ENCODE peak calls at places on chromosomes 12 and 14, in eight cellular contexts. A, Z, J, D, K, P, F and V are unnamed samples. For H3K36me3, the result is how much of the 10 kb centered on the place peaks cover.

GRCh38 chr14:55361190-55361589 is 50.4 kb downstream of the ATG14 start:
- DNase-seq in A (no peak), Z (no peak), J (no peak), D (no peak), K (no peak), P (no peak), F (no peak), V (no peak)

GRCh38 chr14:77222546-77223225 is 41.1 kb downstream of the TMEM63C start:
- DNase-seq in A (peak), Z (no peak), J (no peak), D (no peak), K (no peak), P (no peak), F (no peak), V (no peak)

GRCh38 chr12:39173689-39174088 is 268.3 kb upstream of the CPNE8 start:
- DNase-seq in A (no peak), Z (no peak), J (no peak), D (no peak), K (no peak), P (no peak), F (no peak), V (peak)

GRCh38 chr12:70648831-70649230 is 11.6 kb upstream of the PTPRB start:
- DNase-seq in A (no peak), Z (no peak), J (no peak), D (no peak), K (no peak), P (no peak), F (no peak), V (no peak)

GRCh38 chr14:32244404-32244803 is 41.3 kb upstream of the RNU6-8 start:
- DNase-seq in A (no peak), Z (no peak), J (no peak), D (no peak), K (no peak), P (no peak), F (no peak), V (no peak)

GRCh38 chr14:83071888-83072501 is 1538.3 kb upstream of the SEL1L start:
- DNase-seq in A (no peak), Z (no peak), J (no peak), D (no peak), K (peak), P (no peak), F (no peak), V (peak)

GRCh38 chr12:65535951-65536350 is 257.5 kb downstream of the MSRB3 start:
- DNase-seq in A (no peak), Z (no peak), J (no peak), D (no peak), K (no peak), P (no peak), F (no peak), V (no peak)

GRCh38 chr14:67418368-67419174 is 6.6 kb upstream of the PLEK2 start:
- DNase-seq in A (no peak), Z (peak), J (no peak), D (no peak), K (no peak), P (no peak), F (peak), V (no peak)

GRCh38 chr12:1424674-1425395 is 169.5 kb downstream of the FBXL14 start:
- DNase-seq in A (no peak), Z (no peak), J (no peak), D (no peak), K (no peak), P (no peak), F (no peak), V (no peak)

GRCh38 chr12:132638541-132639408 is 20.2 kb downstream of the P2RX2 start:
- DNase-seq in A (peak), Z (no peak), J (peak), D (no peak), K (peak), P (no peak), F (no peak), V (no peak)

GRCh38 chr14:31982642-31983041 is 94.5 kb upstream of the ARHGAP5 start:
- DNase-seq in A (no peak), Z (no peak), J (no peak), D (no peak), K (no peak), P (no peak), F (no peak), V (no peak)

GRCh38 chr12:121128908-121129704 is 3.6 kb upstream of the P2RX7 start:
- DNase-seq in A (peak), Z (peak), J (peak), D (peak), K (peak), P (peak), F (peak), V (peak)

GRCh38 chr12:10672231-10672868 is 1.5 kb downstream of the STYK1 start:
- DNase-seq in A (peak), Z (peak), J (no peak), D (no peak), K (no peak), P (no peak), F (no peak), V (no peak)

GRCh38 chr12:40099423-40099853 is 6.4 kb downstream of the SLC2A13 start:
- DNase-seq in A (no peak), Z (no peak), J (no peak), D (no peak), K (peak), P (no peak), F (no peak), V (no peak)

GRCh38 chr14:93960108-93960475 is 16.3 kb downstream of the ASB2 start:
- DNase-seq in A (no peak), Z (no peak), J (no peak), D (no peak), K (no peak), P (no peak), F (no peak), V (no peak)

GRCh38 chr12:105995986-105996385 is 142.8 kb downstream of the NUAK1 start:
- DNase-seq in A (no peak), Z (no peak), J (no peak), D (no peak), K (no peak), P (no peak), F (no peak), V (no peak)

GRCh38 chr14:100305446-100306255 is 593 bp downstream of the SLC25A29 start:
- DNase-seq in A (peak), Z (peak), J (no peak), D (peak), K (peak), P (peak), F (peak), V (peak)

GRCh38 chr14:27573018-27573417 is 975.2 kb upstream of the NOVA1 start:
- DNase-seq in A (no peak), Z (no peak), J (no peak), D (no peak), K (no peak), P (no peak), F (no peak), V (no peak)

GRCh38 chr12:2301531-2302461 is 249.0 kb downstream of the CACNA1C start:
- DNase-seq in A (peak), Z (no peak), J (no peak), D (peak), K (no peak), P (no peak), F (peak), V (no peak)

GRCh38 chr14:77822307-77822706 is 22.4 kb downstream of the ADCK1 start:
- DNase-seq in A (no peak), Z (no peak), J (no peak), D (no peak), K (no peak), P (no peak), F (no peak), V (no peak)

GRCh38 chr12:20214286-20214685 is 154.1 kb upstream of the PDE3A start:
- DNase-seq in A (no peak), Z (no peak), J (no peak), D (no peak), K (no peak), P (no peak), F (no peak), V (no peak)

GRCh38 chr14:100590726-100591452 is 3.7 kb upstream of the BEGAIN start:
- DNase-seq in A (peak), Z (no peak), J (no peak), D (peak), K (no peak), P (peak), F (no peak), V (no peak)

GRCh38 chr12:81797100-81797499 is 38.0 kb upstream of the PPFIA2 start:
- DNase-seq in A (peak), Z (no peak), J (no peak), D (no peak), K (peak), P (no peak), F (no peak), V (no peak)

DNA sequence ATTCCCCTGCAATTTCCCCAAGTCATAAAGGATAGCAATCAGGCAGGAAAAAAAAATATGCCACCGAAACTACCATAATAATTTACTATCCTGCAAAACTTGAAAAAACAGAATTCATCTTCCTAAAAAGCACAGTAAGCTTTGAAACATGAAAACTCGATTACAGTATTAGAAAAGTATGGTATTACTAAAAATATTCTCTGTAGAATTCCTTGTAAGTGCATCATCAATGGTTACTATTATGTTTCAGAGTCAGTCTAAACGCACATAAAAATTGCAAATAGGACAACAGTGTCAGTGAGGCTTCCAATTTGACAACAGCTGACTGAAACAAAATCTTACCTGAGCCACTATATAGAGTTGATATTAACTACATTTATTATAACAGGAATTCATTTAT is 44.9 kb downstream of the FOXN3 start:
- DNase-seq in A (no peak), Z (no peak), J (no peak), D (no peak), K (no peak), P (no peak), F (no peak), V (no peak)
- TF ChIP-seq CTCF in A (no peak), Z (no peak), J (no peak), D (no peak), K (no peak), P (no peak), F (no peak), V (no peak)

GRCh38 chr12:109878247-109878625 is 2.1 kb downstream of the GLTP start:
- DNase-seq in A (no peak), Z (no peak), J (no peak), D (no peak), K (no peak), P (no peak), F (no peak), V (no peak)

GRCh38 chr12:109880049-109880931 is at the start of gene GLTP:
- DNase-seq in A (peak), Z (peak), J (peak), D (peak), K (peak), P (peak), F (peak), V (peak)

GRCh38 chr12:109879332-109880048 is 851 bp downstream of the GLTP start:
- DNase-seq in A (no peak), Z (no peak), J (no peak), D (no peak), K (no peak), P (no peak), F (no peak), V (no peak)

GRCh38 chr12:109877504-109878246 is 2.7 kb downstream of the GLTP start:
- DNase-seq in A (no peak), Z (no peak), J (no peak), D (no peak), K (no peak), P (no peak), F (no peak), V (no peak)

DNA sequence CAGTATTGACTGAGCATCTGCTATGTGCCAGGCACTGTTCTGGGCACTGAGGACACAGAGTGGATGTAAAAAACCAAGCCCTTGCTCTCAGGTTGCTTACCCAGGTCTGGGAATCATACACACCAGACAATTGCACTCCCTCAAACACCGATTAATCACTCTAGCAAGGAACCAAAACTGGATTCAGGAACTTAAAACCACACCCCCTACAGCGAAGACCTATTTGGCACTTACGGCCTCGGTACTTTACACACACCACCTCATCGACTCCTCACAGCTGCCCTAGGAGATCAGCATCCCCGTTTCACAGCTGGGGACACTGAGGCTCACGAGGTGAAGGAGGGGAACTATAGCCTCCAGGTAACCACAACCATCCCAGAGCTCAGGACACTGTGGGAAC is 1.6 kb downstream of the GLTP start:
- DNase-seq in A (no peak), Z (no peak), J (no peak), D (no peak), K (no peak), P (no peak), F (no peak), V (no peak)
- H3K4me3 ChIP-seq in A (peak), Z (peak), J (peak), D (peak), K (no peak), P (peak), F (no peak), V (peak)

DNA sequence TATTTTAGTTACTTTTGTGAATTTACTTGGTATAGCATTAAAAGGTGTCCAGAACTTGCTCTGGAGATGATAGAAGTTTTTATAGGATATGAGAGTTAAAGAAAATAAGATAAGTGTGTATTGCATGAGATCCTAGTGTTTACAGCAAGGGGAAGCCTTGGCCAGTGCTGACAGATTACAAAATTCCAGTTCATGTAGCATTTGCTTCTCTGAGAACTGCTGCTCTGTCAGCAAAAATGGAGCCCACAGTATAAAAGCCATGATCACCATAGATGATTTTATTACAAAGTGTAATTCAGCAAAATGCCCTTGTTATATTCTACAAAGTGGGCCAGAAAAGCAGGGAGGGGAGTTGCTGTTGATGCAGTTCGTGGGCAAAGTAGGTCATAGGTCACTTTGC is 40.0 kb upstream of the ATF1 start:
- DNase-seq in A (no peak), Z (no peak), J (no peak), D (no peak), K (no peak), P (no peak), F (no peak), V (no peak)
- H3K36me3 ChIP-seq in A (half or more), Z (half or more), J (under half), D (half or more), K (under half), P (half or more), F (half or more), V (under half)

DNA sequence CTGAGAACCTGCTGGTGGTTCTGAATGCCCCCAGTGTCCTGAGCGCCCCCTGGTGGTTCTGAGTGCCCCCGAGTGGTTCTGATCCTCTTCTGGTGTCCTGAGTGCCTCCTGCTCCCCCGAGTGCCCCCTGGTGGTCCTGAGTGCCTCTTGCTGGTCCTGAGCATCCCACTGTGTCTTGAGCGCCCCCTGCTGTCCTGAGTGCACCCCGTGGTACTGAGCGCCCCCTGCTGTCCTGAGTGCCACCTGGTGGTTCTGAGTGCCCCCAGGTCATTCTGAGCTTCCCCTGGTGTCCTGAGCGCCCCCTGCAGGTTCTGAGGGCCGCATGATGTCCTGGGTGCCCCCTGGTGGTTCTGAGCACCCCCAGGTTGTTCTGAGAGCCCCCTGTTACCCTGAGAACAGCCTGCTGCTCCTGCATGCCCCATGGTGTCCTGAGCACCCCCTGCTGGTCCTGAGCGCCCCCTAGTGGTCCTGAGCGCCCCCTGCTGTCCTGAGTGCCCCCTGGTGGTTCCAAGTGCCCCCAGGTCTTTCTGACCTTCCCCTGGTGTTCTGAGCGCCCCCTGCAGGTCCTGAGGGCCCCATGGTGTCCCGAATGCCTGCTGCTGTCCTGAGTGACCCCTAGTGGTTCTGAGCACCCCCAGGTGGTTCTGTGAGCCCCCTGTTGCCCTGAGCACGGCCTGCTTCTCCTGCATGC is 1165.4 kb downstream of the TMEM121 start:
- DNase-seq in A (peak), Z (peak), J (no peak), D (peak), K (peak), P (peak), F (no peak), V (peak)
- TF ChIP-seq CTCF in A (peak), Z (no peak), J (no peak), D (no peak), K (peak), P (peak), F (no peak), V (peak)

GRCh38 chr12:24084800-24085199 is 135.3 kb upstream of the SOX5 start:
- DNase-seq in A (no peak), Z (no peak), J (no peak), D (no peak), K (no peak), P (no peak), F (no peak), V (no peak)
- H3K4me3 ChIP-seq in A (no peak), Z (no peak), J (no peak), D (no peak), K (no peak), P (no peak), F (no peak), V (no peak)

GRCh38 chr12:6534158-6534913 is at the start of gene GAPDH:
- DNase-seq in A (peak), Z (peak), J (peak), D (peak), K (peak), P (peak), F (peak), V (peak)
- H3K36me3 ChIP-seq in A (half or more), Z (half or more), J (under half), D (half or more), K (under half), P (half or more), F (half or more), V (under half)

DNA sequence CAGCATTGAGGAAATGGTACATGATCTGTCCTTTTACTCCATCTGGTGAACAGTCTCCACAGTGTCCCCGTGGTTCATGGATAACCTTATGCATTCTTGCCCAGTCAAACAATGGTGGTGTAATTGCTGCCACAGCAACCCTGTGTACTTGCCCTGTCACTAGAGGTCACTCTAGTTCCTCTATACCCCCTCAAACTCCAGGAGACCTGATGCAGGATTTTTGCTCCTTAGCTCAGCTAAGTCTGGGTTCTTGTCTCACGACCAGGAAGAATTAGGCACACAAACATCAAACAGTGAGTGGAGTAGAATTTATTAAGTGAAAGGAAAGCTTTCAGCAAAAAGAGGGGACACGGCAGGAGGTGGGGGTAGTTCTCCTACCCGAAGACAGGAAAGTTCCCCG is 24.7 kb upstream of the EEA1 start:
- DNase-seq in A (no peak), Z (no peak), J (no peak), D (no peak), K (no peak), P (no peak), F (no peak), V (no peak)
- TF ChIP-seq CTCF in A (peak), Z (no peak), J (no peak), D (no peak), K (no peak), P (no peak), F (no peak), V (no peak)

GRCh38 chr14:105059035-105059916 is 6.0 kb downstream of the GPR132 start:
- DNase-seq in A (peak), Z (no peak), J (no peak), D (peak), K (peak), P (peak), F (no peak), V (no peak)
- H3K4me3 ChIP-seq in A (no peak), Z (no peak), J (no peak), D (no peak), K (no peak), P (no peak), F (no peak), V (no peak)

GRCh38 chr12:67306712-67307111 is 37.6 kb downstream of the CAND1 start:
- DNase-seq in A (no peak), Z (no peak), J (no peak), D (no peak), K (no peak), P (no peak), F (no peak), V (no peak)
- H3K36me3 ChIP-seq in A (half or more), Z (half or more), J (under half), D (half or more), K (under half), P (half or more), F (half or more), V (under half)